ENCODE peak calls at places on chromosomes 4 and X, in seven cellular contexts. One of them, this sample, is unnamed.

GRCh38 chrX:21745756-21746155 is 12.2 kb downstream of the SMPX start:
- DNase-seq in SK-N-SH: peak; percentile 15
- DNase-seq in endodermal cell: peak; percentile 70
- DNase-seq in astrocyte: no peak
- DNase-seq in endothelial cell of umbilical vein: peak; percentile 24
- DNase-seq in MM.1S: peak; percentile 9
- DNase-seq in fibroblast of lung: no peak
- DNase-seq in this sample: no peak

GRCh38 chrX:17812763-17813162 is 48.3 kb downstream of the RAI2 start:
- DNase-seq in fibroblast of lung: no peak
- DNase-seq in endodermal cell: no peak
- DNase-seq in SK-N-SH: peak; percentile 38
- DNase-seq in astrocyte: no peak
- DNase-seq in MM.1S: no peak
- DNase-seq in endothelial cell of umbilical vein: no peak
- DNase-seq in this sample: no peak

GRCh38 chrX:63764946-63765345 is 20.1 kb downstream of the ARHGEF9 start:
- DNase-seq in endodermal cell: no peak
- DNase-seq in endothelial cell of umbilical vein: peak; percentile 39
- DNase-seq in astrocyte: peak; percentile 22
- DNase-seq in SK-N-SH: no peak
- DNase-seq in fibroblast of lung: peak; percentile 21
- DNase-seq in MM.1S: no peak
- DNase-seq in this sample: no peak

GRCh38 chr4:8407316-8407715 is 33.2 kb downstream of the ACOX3 start:
- DNase-seq in astrocyte: no peak
- DNase-seq in endodermal cell: no peak
- DNase-seq in endothelial cell of umbilical vein: no peak
- DNase-seq in MM.1S: no peak
- DNase-seq in fibroblast of lung: no peak
- DNase-seq in SK-N-SH: no peak
- DNase-seq in this sample: no peak

GRCh38 chr4:35970366-35970960 is 273.9 kb downstream of the ARAP2 start:
- DNase-seq in MM.1S: no peak
- DNase-seq in endothelial cell of umbilical vein: no peak
- DNase-seq in fibroblast of lung: no peak
- DNase-seq in endodermal cell: no peak
- DNase-seq in SK-N-SH: no peak
- DNase-seq in astrocyte: no peak
- DNase-seq in this sample: no peak

GRCh38 chrX:18286322-18286831 is 65.7 kb upstream of the BEND2 start:
- DNase-seq in endodermal cell: no peak
- DNase-seq in endothelial cell of umbilical vein: no peak
- DNase-seq in astrocyte: no peak
- DNase-seq in SK-N-SH: no peak
- DNase-seq in fibroblast of lung: no peak
- DNase-seq in MM.1S: no peak
- DNase-seq in this sample: no peak

GRCh38 chr4:87497141-87497540 is 32.0 kb downstream of the SPARCL1 start:
- DNase-seq in fibroblast of lung: no peak
- DNase-seq in endothelial cell of umbilical vein: no peak
- DNase-seq in SK-N-SH: no peak
- DNase-seq in astrocyte: no peak
- DNase-seq in endodermal cell: peak; percentile 75
- DNase-seq in MM.1S: no peak
- DNase-seq in this sample: no peak

GRCh38 chrX:140762061-140762460 is 52.5 kb downstream of the LINC00632 start:
- DNase-seq in SK-N-SH: peak; percentile 50
- DNase-seq in endothelial cell of umbilical vein: peak; percentile 46
- DNase-seq in MM.1S: peak; percentile 73
- DNase-seq in fibroblast of lung: peak; percentile 64
- DNase-seq in endodermal cell: peak; percentile 77
- DNase-seq in astrocyte: peak; percentile 58
- DNase-seq in this sample: no peak

GRCh38 chr4:82524570-82525152 is 37.1 kb downstream of the TMEM150C start:
- DNase-seq in SK-N-SH: no peak
- DNase-seq in MM.1S: no peak
- DNase-seq in endodermal cell: no peak
- DNase-seq in fibroblast of lung: no peak
- DNase-seq in endothelial cell of umbilical vein: no peak
- DNase-seq in astrocyte: no peak
- DNase-seq in this sample: no peak

GRCh38 chr4:117326091-117326490 is 240.7 kb upstream of the TRAM1L1 start:
- DNase-seq in endothelial cell of umbilical vein: no peak
- DNase-seq in endodermal cell: no peak
- DNase-seq in fibroblast of lung: peak; percentile 14
- DNase-seq in astrocyte: no peak
- DNase-seq in MM.1S: no peak
- DNase-seq in SK-N-SH: no peak
- DNase-seq in this sample: no peak

GRCh38 chr4:30005995-30006394 is 714.2 kb upstream of the PCDH7 start:
- DNase-seq in MM.1S: peak; percentile 76
- DNase-seq in endodermal cell: no peak
- DNase-seq in fibroblast of lung: no peak
- DNase-seq in SK-N-SH: no peak
- DNase-seq in endothelial cell of umbilical vein: no peak
- DNase-seq in astrocyte: no peak
- DNase-seq in this sample: no peak

GRCh38 chr4:78058591-78059523 is 1.7 kb downstream of the FRAS1 start:
- DNase-seq in SK-N-SH: peak; percentile 72
- DNase-seq in endothelial cell of umbilical vein: peak; percentile 33
- DNase-seq in fibroblast of lung: peak; percentile 45
- DNase-seq in endodermal cell: peak; percentile 91
- DNase-seq in astrocyte: peak; percentile 15
- DNase-seq in MM.1S: peak; percentile 12
- DNase-seq in this sample: no peak

GRCh38 chrX:48520976-48521352 is 644 bp upstream of the EBP start:
- DNase-seq in SK-N-SH: peak; percentile 37
- DNase-seq in endodermal cell: no peak
- DNase-seq in astrocyte: no peak
- DNase-seq in MM.1S: no peak
- DNase-seq in endothelial cell of umbilical vein: no peak
- DNase-seq in fibroblast of lung: no peak
- DNase-seq in this sample: no peak

GRCh38 chr4:82560853-82561744 is 689 bp downstream of the TMEM150C start:
- DNase-seq in endodermal cell: peak; percentile 72
- DNase-seq in SK-N-SH: no peak
- DNase-seq in astrocyte: no peak
- DNase-seq in endothelial cell of umbilical vein: peak; percentile 15
- DNase-seq in fibroblast of lung: no peak
- DNase-seq in MM.1S: no peak
- DNase-seq in this sample: no peak

GRCh38 chr4:1412376-1413220 is 6.4 kb upstream of the NKX1-1 start:
- DNase-seq in endodermal cell: no peak
- DNase-seq in fibroblast of lung: no peak
- DNase-seq in MM.1S: no peak
- DNase-seq in endothelial cell of umbilical vein: no peak
- DNase-seq in astrocyte: no peak
- DNase-seq in SK-N-SH: peak; percentile 34
- DNase-seq in this sample: no peak

GRCh38 chr4:89307446-89308160 is at the start of gene GPRIN3:
- DNase-seq in MM.1S: peak; percentile 65
- DNase-seq in SK-N-SH: peak; percentile 86
- DNase-seq in fibroblast of lung: peak; percentile 42
- DNase-seq in astrocyte: peak; percentile 23
- DNase-seq in endodermal cell: peak; percentile 88
- DNase-seq in endothelial cell of umbilical vein: peak; percentile 62
- DNase-seq in this sample: no peak

GRCh38 chr4:56410247-56410646 is 23.0 kb upstream of the AASDH start:
- DNase-seq in fibroblast of lung: peak; percentile 98
- DNase-seq in MM.1S: no peak
- DNase-seq in SK-N-SH: peak; percentile 69
- DNase-seq in endothelial cell of umbilical vein: peak; percentile 99
- DNase-seq in astrocyte: peak; percentile 97
- DNase-seq in endodermal cell: peak; percentile 52
- DNase-seq in this sample: no peak

GRCh38 chr4:29588615-29589014 is 1131.6 kb upstream of the PCDH7 start:
- DNase-seq in endothelial cell of umbilical vein: no peak
- DNase-seq in fibroblast of lung: no peak
- DNase-seq in SK-N-SH: no peak
- DNase-seq in MM.1S: no peak
- DNase-seq in endodermal cell: no peak
- DNase-seq in astrocyte: no peak
- DNase-seq in this sample: no peak

GRCh38 chr4:48832571-48832970 is 1.7 kb downstream of the OCIAD1 start:
- DNase-seq in SK-N-SH: no peak
- DNase-seq in MM.1S: no peak
- DNase-seq in astrocyte: no peak
- DNase-seq in fibroblast of lung: no peak
- DNase-seq in endothelial cell of umbilical vein: peak; percentile 20
- DNase-seq in endodermal cell: no peak
- DNase-seq in this sample: no peak

GRCh38 chr4:87465739-87466366 is 43.5 kb downstream of the NUDT9 start:
- DNase-seq in MM.1S: peak; percentile 48
- DNase-seq in endodermal cell: no peak
- DNase-seq in astrocyte: peak; percentile 32
- DNase-seq in endothelial cell of umbilical vein: peak; percentile 53
- DNase-seq in fibroblast of lung: peak; percentile 48
- DNase-seq in SK-N-SH: peak; percentile 41
- DNase-seq in this sample: peak; percentile 35

GRCh38 chr4:186021461-186022167 is 47.3 kb upstream of the TLR3 start:
- DNase-seq in endodermal cell: peak; percentile 85
- DNase-seq in endothelial cell of umbilical vein: peak; percentile 69
- DNase-seq in fibroblast of lung: peak; percentile 24
- DNase-seq in SK-N-SH: peak; percentile 82
- DNase-seq in MM.1S: no peak
- DNase-seq in astrocyte: peak; percentile 15
- DNase-seq in this sample: no peak
- H3K27ac ChIP-seq in endodermal cell: no peak overlapping the region
- H3K27ac ChIP-seq in endothelial cell of umbilical vein: no peak overlapping the region
- H3K27ac ChIP-seq in fibroblast of lung: no peak overlapping the region
- H3K27ac ChIP-seq in SK-N-SH: peak overlapping the region; percentile 80
- H3K27ac ChIP-seq in MM.1S: no peak overlapping the region
- H3K27ac ChIP-seq in astrocyte: no peak overlapping the region
- H3K27ac ChIP-seq in this sample: no peak overlapping the region

GRCh38 chrX:155068165-155068564 is 2.8 kb downstream of the CMC4 start:
- DNase-seq in endodermal cell: no peak
- DNase-seq in astrocyte: peak; percentile 57
- DNase-seq in SK-N-SH: no peak
- DNase-seq in MM.1S: no peak
- DNase-seq in endothelial cell of umbilical vein: peak; percentile 44
- DNase-seq in fibroblast of lung: peak; percentile 63
- DNase-seq in this sample: no peak
- H3K9ac ChIP-seq in endodermal cell: no peak overlapping the region
- H3K9ac ChIP-seq in astrocyte: no peak overlapping the region
- H3K9ac ChIP-seq in SK-N-SH: no peak overlapping the region
- H3K9ac ChIP-seq in MM.1S: no peak overlapping the region
- H3K9ac ChIP-seq in endothelial cell of umbilical vein: no peak overlapping the region
- H3K9ac ChIP-seq in fibroblast of lung: no peak overlapping the region
- H3K9ac ChIP-seq in this sample: no peak overlapping the region

DNA sequence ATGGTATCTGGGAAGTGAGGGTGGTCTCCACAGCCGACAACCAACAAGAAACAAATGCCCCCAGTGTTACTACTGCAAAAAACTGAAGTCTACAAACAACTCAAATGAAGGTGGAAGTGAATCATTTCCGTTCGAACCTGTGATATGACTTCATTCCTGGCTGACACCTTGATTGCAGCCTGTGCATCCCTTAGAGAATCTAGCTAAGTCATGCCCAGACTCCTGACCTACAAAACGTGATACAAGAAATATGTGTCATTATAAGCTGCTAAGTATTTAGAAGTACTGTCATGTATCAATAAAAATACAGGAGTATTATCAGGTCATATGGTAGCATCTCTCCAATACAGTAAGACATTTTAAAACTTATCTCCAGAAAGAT is 959.7 kb upstream of the LCORL start:
- DNase-seq in astrocyte: no peak
- DNase-seq in endothelial cell of umbilical vein: no peak
- DNase-seq in endodermal cell: no peak
- DNase-seq in fibroblast of lung: no peak
- DNase-seq in MM.1S: peak; percentile 7
- DNase-seq in SK-N-SH: no peak
- DNase-seq in this sample: no peak
- H3K9me3 ChIP-seq in astrocyte: no peaks in the 10 kb centered on the region
- H3K9me3 ChIP-seq in endothelial cell of umbilical vein: no peaks in the 10 kb centered on the region
- H3K9me3 ChIP-seq in endodermal cell: no peaks in the 10 kb centered on the region
- H3K9me3 ChIP-seq in fibroblast of lung: no peaks in the 10 kb centered on the region
- H3K9me3 ChIP-seq in MM.1S: no peaks in the 10 kb centered on the region
- H3K9me3 ChIP-seq in SK-N-SH: no peaks in the 10 kb centered on the region
- H3K9me3 ChIP-seq in this sample: no peaks in the 10 kb centered on the region

GRCh38 chr4:15659768-15660394 is 4.7 kb upstream of the FBXL5 start:
- DNase-seq in endothelial cell of umbilical vein: peak; percentile 24
- DNase-seq in MM.1S: no peak
- DNase-seq in SK-N-SH: no peak
- DNase-seq in astrocyte: peak; percentile 23
- DNase-seq in endodermal cell: no peak
- DNase-seq in fibroblast of lung: peak; percentile 28
- DNase-seq in this sample: no peak
- H3K27ac ChIP-seq in endothelial cell of umbilical vein: no peak overlapping the region
- H3K27ac ChIP-seq in MM.1S: peak overlapping the region; percentile 17
- H3K27ac ChIP-seq in SK-N-SH: no peak overlapping the region
- H3K27ac ChIP-seq in astrocyte: no peak overlapping the region
- H3K27ac ChIP-seq in endodermal cell: no peak overlapping the region
- H3K27ac ChIP-seq in fibroblast of lung: no peak overlapping the region
- H3K27ac ChIP-seq in this sample: peak overlapping the region; percentile 75

DNA sequence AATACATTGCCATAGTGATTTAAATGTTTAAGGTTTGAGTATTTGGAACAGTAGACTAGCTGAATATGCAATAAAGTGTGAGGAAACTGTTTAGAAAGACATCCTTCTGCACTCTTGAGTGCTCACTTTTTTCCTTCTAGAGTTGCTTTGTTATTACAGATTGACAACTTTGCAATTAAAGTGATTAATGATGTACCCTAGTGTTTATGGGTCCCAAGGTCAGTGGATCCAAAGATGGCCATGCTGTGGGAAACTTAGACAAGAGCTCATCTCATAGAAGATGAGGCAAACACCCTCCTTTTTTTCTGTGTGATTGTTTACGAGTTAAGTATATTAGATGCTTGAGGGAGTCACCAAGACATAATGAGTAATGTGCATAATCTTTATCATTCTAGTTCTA is 118.8 kb downstream of the PDLIM5 start:
- DNase-seq in SK-N-SH: no peak
- DNase-seq in endodermal cell: no peak
- DNase-seq in fibroblast of lung: no peak
- DNase-seq in astrocyte: no peak
- DNase-seq in endothelial cell of umbilical vein: no peak
- DNase-seq in MM.1S: no peak
- DNase-seq in this sample: no peak
- H3K9ac ChIP-seq in SK-N-SH: no peak overlapping the region
- H3K9ac ChIP-seq in endodermal cell: no peak overlapping the region
- H3K9ac ChIP-seq in fibroblast of lung: no peak overlapping the region
- H3K9ac ChIP-seq in astrocyte: no peak overlapping the region
- H3K9ac ChIP-seq in endothelial cell of umbilical vein: no peak overlapping the region
- H3K9ac ChIP-seq in MM.1S: no peak overlapping the region
- H3K9ac ChIP-seq in this sample: no peak overlapping the region

This sample was measured in SK-N-MC.